ENCODE peak calls at places on chromosomes 5 and 9, in five cellular contexts. A, C, M, I and Z are unnamed samples.

GRCh38 chr9:72633966-72634365 is 112.6 kb downstream of the TMC1 start:
- DNase-seq in C (no peak), I (no peak), M (no peak), A (no peak), Z (no peak)

GRCh38 chr9:38066907-38067610 is 2.0 kb downstream of the SHB start:
- DNase-seq in I (peak; percentile 93), M (peak; percentile 79), C (no peak), A (peak; percentile 34), Z (no peak)

GRCh38 chr5:94309166-94309565 is 309.2 kb downstream of the KIAA0825 start:
- DNase-seq in I (no peak), A (no peak), C (no peak), M (no peak), Z (no peak)

GRCh38 chr5:75152861-75153260 is 83.8 kb downstream of the ANKRD31 start:
- DNase-seq in A (no peak), M (peak; percentile 35), I (no peak), C (no peak), Z (no peak)

GRCh38 chr5:138900281-138900965 is 25.3 kb upstream of the LRRTM2 start:
- DNase-seq in A (no peak), I (no peak), M (no peak), C (no peak), Z (peak; percentile 35)

GRCh38 chr5:164498393-164498792 is 993.0 kb downstream of the MAT2B start:
- DNase-seq in A (no peak), M (no peak), I (no peak), C (no peak), Z (no peak)

GRCh38 chr9:78592866-78593265 is 295.9 kb downstream of the PSAT1 start:
- DNase-seq in C (no peak), I (no peak), A (no peak), M (no peak), Z (no peak)

GRCh38 chr9:129933709-129934586 is 98.7 kb downstream of the USP20 start:
- DNase-seq in M (no peak), A (no peak), I (peak; percentile 15), C (no peak), Z (no peak)

GRCh38 chr5:145495741-145496140 is 339.4 kb downstream of the PRELID2 start:
- DNase-seq in A (no peak), C (peak; percentile 19), M (peak; percentile 53), I (no peak), Z (peak; percentile 23)

GRCh38 chr5:113000466-113000865 is 23.9 kb downstream of the DCP2 start:
- DNase-seq in C (no peak), M (no peak), A (no peak), I (no peak), Z (no peak)

GRCh38 chr9:71218774-71219173 is 97.4 kb upstream of the TRPM3 start:
- DNase-seq in C (no peak), M (no peak), I (no peak), A (no peak), Z (no peak)

GRCh38 chr5:102222772-102223171 is 73.3 kb downstream of the SLCO4C1 start:
- DNase-seq in A (no peak), I (no peak), C (no peak), M (no peak), Z (no peak)

GRCh38 chr5:175718401-175719108 is 60.7 kb downstream of the HRH2 start:
- DNase-seq in A (no peak), I (peak; percentile 84), M (peak; percentile 91), C (no peak), Z (peak; percentile 23)

GRCh38 chr9:123929870-123930831 is at the start of gene DENND1A:
- DNase-seq in C (peak; percentile 93), A (peak; percentile 88), M (peak; percentile 94), I (peak; percentile 97), Z (peak; percentile 98)

GRCh38 chr9:110033869-110034268 is 174.1 kb downstream of the C9orf152 start:
- DNase-seq in I (no peak), M (no peak), C (no peak), A (no peak), Z (peak; percentile 45)

GRCh38 chr9:84067851-84068250 is 87.2 kb downstream of the RMI1 start:
- DNase-seq in I (no peak), M (no peak), C (no peak), A (no peak), Z (no peak)

GRCh38 chr5:126385509-126385908 is 37.7 kb upstream of the GRAMD2B start:
- DNase-seq in C (no peak), M (no peak), I (no peak), A (no peak), Z (no peak)

GRCh38 chr5:32482193-32482592 is 37.7 kb upstream of the ZFR start:
- DNase-seq in I (no peak), C (no peak), M (no peak), A (no peak), Z (no peak)

GRCh38 chr5:158126442-158127399 is 267.8 kb upstream of the CLINT1 start:
- DNase-seq in C (no peak), M (no peak), A (peak; percentile 16), I (no peak), Z (no peak)

GRCh38 chr5:523658-524441 is 399 bp downstream of the SLC9A3 start:
- DNase-seq in I (no peak), M (no peak), C (no peak), A (no peak), Z (no peak)

GRCh38 chr5:89930591-89931383 is 478.8 kb downstream of the CETN3 start:
- DNase-seq in I (no peak), A (no peak), C (no peak), M (no peak), Z (no peak)

GRCh38 chr5:156479864-156480263 is 152.9 kb downstream of the SGCD start:
- DNase-seq in I (no peak), C (no peak), A (no peak), M (no peak), Z (no peak)

GRCh38 chr5:113330533-113331200 is 104.1 kb downstream of the TSSK1B start:
- DNase-seq in C (peak; percentile 14), A (no peak), M (no peak), I (no peak), Z (peak; percentile 16)

GRCh38 chr5:139167952-139168720 is 30.0 kb downstream of the SIL1 start:
- DNase-seq in M (no peak), I (no peak), A (no peak), C (no peak), Z (no peak)

GRCh38 chr5:37774912-37775483 is 64.8 kb downstream of the GDNF start:
- DNase-seq in C (peak; percentile 13), M (no peak), I (no peak), A (no peak), Z (no peak)

GRCh38 chr5:10355071-10355889 is 1.8 kb downstream of the MARCHF6 start:
- DNase-seq in M (no peak), I (no peak), A (no peak), C (no peak), Z (no peak)

GRCh38 chr5:159409801-159410200 is 79.5 kb upstream of the IL12B start:
- DNase-seq in M (no peak), C (no peak), A (no peak), I (no peak), Z (no peak)

GRCh38 chr5:669111-669841 is 23.9 kb downstream of the TPPP start:
- DNase-seq in M (peak; percentile 50), A (no peak), I (no peak), C (no peak), Z (no peak)

GRCh38 chr5:124546643-124547042 is 199.8 kb downstream of the ZNF608 start:
- DNase-seq in C (no peak), A (no peak), I (no peak), M (no peak), Z (peak; percentile 3)

GRCh38 chr5:62538017-62538942 is 40.3 kb upstream of the LRRC70 start:
- DNase-seq in C (no peak), A (no peak), M (no peak), I (no peak), Z (no peak)

GRCh38 chr9:113154471-113154870 is 3.7 kb downstream of the SLC31A2 start:
- DNase-seq in A (no peak), I (peak; percentile 83), C (no peak), M (no peak), Z (peak; percentile 87)

GRCh38 chr5:95628154-95628810 is 8.4 kb downstream of the GPR150 start:
- DNase-seq in M (no peak), A (no peak), I (no peak), C (no peak), Z (no peak)

GRCh38 chr9:27726244-27727141 is 153.2 kb upstream of the C9orf72 start:
- DNase-seq in M (peak; percentile 52), A (peak; percentile 11), I (no peak), C (peak; percentile 10), Z (peak; percentile 15)

GRCh38 chr5:52725781-52726180 is 61.9 kb upstream of the ITGA1 start:
- DNase-seq in C (no peak), A (no peak), M (no peak), I (no peak), Z (no peak)

GRCh38 chr5:126777257-126777973 is 479 bp downstream of the LMNB1 start:
- DNase-seq in I (peak; percentile 86), A (peak; percentile 42), C (no peak), M (peak; percentile 65), Z (peak; percentile 17)

GRCh38 chr9:65404232-65405006 is 119.4 kb upstream of the FOXD4L5 start:
- DNase-seq in C (no peak), M (no peak), I (no peak), A (no peak), Z (no peak)

GRCh38 chr5:138128344-138128743 is 10.9 kb downstream of the NME5 start:
- DNase-seq in I (no peak), A (no peak), C (no peak), M (no peak), Z (no peak)

GRCh38 chr9:124553738-124554137 is 46.5 kb upstream of the NR5A1 start:
- DNase-seq in I (no peak), A (no peak), M (no peak), C (no peak), Z (peak; percentile 27)

GRCh38 chr9:88991066-88992030 is at the start of gene S1PR3:
- DNase-seq in C (peak; percentile 68), I (peak; percentile 90), A (peak; percentile 30), M (peak; percentile 64), Z (peak; percentile 82)
- TF ChIP-seq POLR2A in C (peak; percentile 88), I (no peak), A (no peak), M (no peak), Z (peak; percentile 84)

GRCh38 chr5:168486136-168486879 is at the start of gene RARS1:
- DNase-seq in I (peak; percentile 98), C (peak; percentile 94), A (peak; percentile 92), M (peak; percentile 94), Z (peak; percentile 86)
- TF ChIP-seq POLR2A in I (no peak), C (peak; percentile 98), A (peak; percentile 85), M (no peak), Z (peak; percentile 99)

GRCh38 chr5:146646441-146646840 is 130.5 kb upstream of the GPR151 start:
- DNase-seq in C (no peak), I (no peak), M (no peak), A (no peak), Z (no peak)
- TF ChIP-seq POLR2A in C (no peak), I (no peak), M (no peak), A (no peak), Z (no peak)

DNA sequence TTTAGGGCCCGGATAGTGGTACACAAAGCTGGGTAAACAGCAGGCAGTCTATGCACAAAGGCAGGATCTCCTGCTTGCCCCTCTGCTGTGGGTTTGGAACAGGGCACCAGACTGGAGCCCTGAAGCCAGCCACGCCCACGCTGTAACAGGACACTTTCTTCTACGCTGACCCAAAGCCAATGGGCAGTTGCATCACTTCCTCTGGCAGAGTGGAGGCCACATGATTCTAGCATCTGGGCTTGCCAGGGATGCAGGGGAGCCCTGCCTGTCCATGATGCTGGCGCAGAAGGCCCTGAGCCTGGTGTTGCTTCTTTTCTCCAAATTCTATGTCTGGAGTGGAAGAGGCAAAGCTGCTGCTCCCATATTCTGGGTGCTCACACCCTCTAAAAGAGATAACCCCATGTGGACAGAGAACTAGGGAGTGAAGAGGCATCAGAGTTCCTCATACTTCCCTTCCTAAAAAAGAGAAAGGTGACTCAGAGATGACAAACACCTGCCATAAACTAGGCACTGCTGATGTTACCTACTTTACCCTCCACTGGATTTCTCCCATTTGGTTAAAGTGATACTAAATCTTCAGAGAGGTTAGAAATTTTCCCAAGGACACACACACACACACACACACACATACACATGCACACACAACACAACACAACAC is 260.3 kb upstream of the KLF4 start:
- DNase-seq in A (peak; percentile 90), I (peak; percentile 98), C (peak; percentile 56), M (peak; percentile 75), Z (peak; percentile 92)
- TF ChIP-seq POLR2A in A (peak; percentile 16), I (no peak), C (no peak), M (no peak), Z (no peak)